ENCODE peak calls at places on chromosome 11, in four cellular contexts. One of them, this sample, is unnamed.

GRCh38 chr11:61707574-61707973 is 27.4 kb downstream of the DAGLA start:
- DNase-seq in cardiac fibroblast: no peak
- DNase-seq in upper lobe of right lung: no peak
- DNase-seq in brain microvascular endothelial cell: no peak
- DNase-seq in this sample: no peak

GRCh38 chr11:122632178-122632824 is 23.2 kb upstream of the UBASH3B start:
- DNase-seq in cardiac fibroblast: no peak
- DNase-seq in upper lobe of right lung: no peak
- DNase-seq in brain microvascular endothelial cell: no peak
- DNase-seq in this sample: no peak

GRCh38 chr11:97703815-97704214 is 1314.0 kb downstream of the JRKL start:
- DNase-seq in cardiac fibroblast: no peak
- DNase-seq in upper lobe of right lung: no peak
- DNase-seq in brain microvascular endothelial cell: no peak
- DNase-seq in this sample: no peak

GRCh38 chr11:111378773-111379499 is at the start of gene POU2AF1:
- DNase-seq in cardiac fibroblast: peak
- DNase-seq in upper lobe of right lung: no peak
- DNase-seq in brain microvascular endothelial cell: no peak
- DNase-seq in this sample: no peak

GRCh38 chr11:2797181-2797711 is 88.3 kb downstream of the CDKN1C start:
- DNase-seq in cardiac fibroblast: no peak
- DNase-seq in upper lobe of right lung: peak
- DNase-seq in brain microvascular endothelial cell: no peak
- DNase-seq in this sample: peak

GRCh38 chr11:77106321-77106720 is 3.7 kb downstream of the OMP start:
- DNase-seq in cardiac fibroblast: no peak
- DNase-seq in upper lobe of right lung: no peak
- DNase-seq in brain microvascular endothelial cell: no peak
- DNase-seq in this sample: no peak

GRCh38 chr11:17352925-17353227 is 1.3 kb downstream of the NCR3LG1 start:
- DNase-seq in cardiac fibroblast: peak
- DNase-seq in upper lobe of right lung: peak
- DNase-seq in brain microvascular endothelial cell: no peak
- DNase-seq in this sample: peak

GRCh38 chr11:106466441-106467190 is 389.2 kb downstream of the AASDHPPT start:
- DNase-seq in cardiac fibroblast: peak
- DNase-seq in upper lobe of right lung: no peak
- DNase-seq in brain microvascular endothelial cell: peak
- DNase-seq in this sample: no peak

GRCh38 chr11:101880208-101880607 is 34.6 kb upstream of the CEP126 start:
- DNase-seq in cardiac fibroblast: peak
- DNase-seq in upper lobe of right lung: no peak
- DNase-seq in brain microvascular endothelial cell: peak
- DNase-seq in this sample: no peak

GRCh38 chr11:78961938-78962701 is 387.5 kb upstream of the NARS2 start:
- DNase-seq in cardiac fibroblast: peak
- DNase-seq in upper lobe of right lung: no peak
- DNase-seq in brain microvascular endothelial cell: peak
- DNase-seq in this sample: no peak

GRCh38 chr11:121328213-121328966 is 35.8 kb downstream of the SC5D start:
- DNase-seq in cardiac fibroblast: no peak
- DNase-seq in upper lobe of right lung: no peak
- DNase-seq in brain microvascular endothelial cell: no peak
- DNase-seq in this sample: no peak

GRCh38 chr11:121321614-121322243 is 29.2 kb downstream of the SC5D start:
- DNase-seq in cardiac fibroblast: peak
- DNase-seq in upper lobe of right lung: no peak
- DNase-seq in brain microvascular endothelial cell: no peak
- DNase-seq in this sample: no peak

GRCh38 chr11:121326230-121326629 is 33.7 kb downstream of the SC5D start:
- DNase-seq in cardiac fibroblast: no peak
- DNase-seq in upper lobe of right lung: no peak
- DNase-seq in brain microvascular endothelial cell: no peak
- DNase-seq in this sample: no peak

GRCh38 chr11:121318848-121319834 is 26.6 kb downstream of the SC5D start:
- DNase-seq in cardiac fibroblast: peak
- DNase-seq in upper lobe of right lung: no peak
- DNase-seq in brain microvascular endothelial cell: peak
- DNase-seq in this sample: no peak

GRCh38 chr11:121323208-121323607 is 30.6 kb downstream of the SC5D start:
- DNase-seq in cardiac fibroblast: no peak
- DNase-seq in upper lobe of right lung: no peak
- DNase-seq in brain microvascular endothelial cell: no peak
- DNase-seq in this sample: no peak
- TF ChIP-seq CTCF in cardiac fibroblast: no peak
- TF ChIP-seq CTCF in upper lobe of right lung: no peak
- TF ChIP-seq CTCF in brain microvascular endothelial cell: peak
- TF ChIP-seq CTCF in this sample: no peak

GRCh38 chr11:74443071-74443864 is 24.1 kb downstream of the KCNE3 start:
- DNase-seq in cardiac fibroblast: peak
- DNase-seq in upper lobe of right lung: no peak
- DNase-seq in brain microvascular endothelial cell: peak
- DNase-seq in this sample: no peak
- TF ChIP-seq CTCF in cardiac fibroblast: peak
- TF ChIP-seq CTCF in upper lobe of right lung: no peak
- TF ChIP-seq CTCF in brain microvascular endothelial cell: peak
- TF ChIP-seq CTCF in this sample: no peak

DNA sequence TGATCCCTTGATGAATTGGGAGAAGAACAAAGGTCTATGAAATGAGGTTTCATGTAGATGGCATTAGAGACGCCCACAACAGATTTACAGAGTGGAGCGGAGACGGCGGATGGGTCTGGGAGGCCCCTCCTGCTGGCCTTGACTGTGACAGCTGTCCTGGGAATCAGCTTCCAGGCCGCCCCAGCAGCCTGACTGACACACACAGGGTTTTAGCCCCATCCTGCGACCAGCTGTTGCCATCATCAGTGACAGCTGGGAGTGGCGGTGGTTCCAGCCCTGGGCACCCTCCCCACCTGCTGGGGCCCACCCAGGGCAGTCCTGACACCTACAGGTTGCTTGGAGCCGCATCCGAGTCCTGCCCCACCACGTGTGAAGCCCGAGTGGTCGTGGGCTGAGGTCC is 64.0 kb upstream of the PPP6R3 start:
- DNase-seq in cardiac fibroblast: no peak
- DNase-seq in upper lobe of right lung: no peak
- DNase-seq in brain microvascular endothelial cell: no peak
- DNase-seq in this sample: no peak
- TF ChIP-seq CTCF in cardiac fibroblast: no peak
- TF ChIP-seq CTCF in upper lobe of right lung: no peak
- TF ChIP-seq CTCF in brain microvascular endothelial cell: no peak
- TF ChIP-seq CTCF in this sample: no peak

GRCh38 chr11:11037162-11037732 is 179.4 kb upstream of the ZBED5 start:
- DNase-seq in cardiac fibroblast: no peak
- DNase-seq in upper lobe of right lung: no peak
- DNase-seq in brain microvascular endothelial cell: no peak
- DNase-seq in this sample: no peak
- TF ChIP-seq CTCF in cardiac fibroblast: no peak
- TF ChIP-seq CTCF in upper lobe of right lung: peak
- TF ChIP-seq CTCF in brain microvascular endothelial cell: no peak
- TF ChIP-seq CTCF in this sample: no peak

GRCh38 chr11:69534166-69534530 is 52.7 kb downstream of the LINC01488 start:
- DNase-seq in cardiac fibroblast: no peak
- DNase-seq in upper lobe of right lung: peak
- DNase-seq in brain microvascular endothelial cell: no peak
- DNase-seq in this sample: no peak

GRCh38 chr11:69531071-69531716 is 49.7 kb downstream of the LINC01488 start:
- DNase-seq in cardiac fibroblast: no peak
- DNase-seq in upper lobe of right lung: peak
- DNase-seq in brain microvascular endothelial cell: no peak
- DNase-seq in this sample: no peak

GRCh38 chr11:69535928-69536327 is 54.5 kb downstream of the LINC01488 start:
- DNase-seq in cardiac fibroblast: no peak
- DNase-seq in upper lobe of right lung: peak
- DNase-seq in brain microvascular endothelial cell: no peak
- DNase-seq in this sample: no peak

GRCh38 chr11:69531717-69532088 is 50.2 kb downstream of the LINC01488 start:
- DNase-seq in cardiac fibroblast: no peak
- DNase-seq in upper lobe of right lung: peak
- DNase-seq in brain microvascular endothelial cell: no peak
- DNase-seq in this sample: no peak

DNA sequence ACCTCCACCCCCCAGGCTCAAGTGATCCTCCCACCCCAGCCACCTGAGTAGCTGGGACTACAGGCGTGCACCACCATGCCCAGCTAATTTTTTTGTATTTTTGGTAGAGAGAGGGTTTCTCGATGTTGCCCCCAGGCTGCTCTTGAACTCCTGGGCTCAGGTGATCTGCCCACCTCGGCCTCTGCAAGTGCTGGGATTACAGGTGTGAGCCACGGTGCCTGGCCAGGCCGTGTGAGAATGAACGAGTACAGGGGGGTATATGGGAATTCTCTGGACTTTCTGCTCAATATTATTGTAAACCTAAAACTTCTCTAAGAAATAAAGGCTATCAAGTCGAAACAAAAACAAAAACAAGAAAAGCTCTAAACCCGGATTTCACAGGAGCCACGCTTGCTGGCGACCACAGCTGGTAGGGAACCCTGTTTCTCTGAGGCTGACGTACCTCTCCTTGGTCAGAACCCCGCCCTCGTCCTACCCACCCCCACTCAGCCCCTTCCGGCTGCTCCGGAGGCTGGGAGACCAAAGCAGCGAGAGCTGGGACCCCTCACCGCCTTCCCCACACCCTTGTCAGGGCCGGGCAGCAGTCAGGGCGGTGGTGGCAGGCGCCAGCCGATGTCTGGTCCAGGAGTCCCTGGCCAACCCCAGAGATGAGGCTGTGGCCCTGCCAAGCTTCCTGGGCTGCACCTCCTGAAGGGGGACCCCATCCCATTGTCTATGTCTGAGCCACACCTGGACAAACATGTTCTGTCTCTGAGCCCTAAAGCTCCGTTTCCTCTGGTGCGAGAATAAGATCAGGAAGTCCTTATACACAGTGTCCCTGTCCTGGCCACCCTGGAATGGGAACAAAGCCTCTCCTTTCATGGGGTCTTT is 52.1 kb downstream of the LINC01488 start:
- DNase-seq in cardiac fibroblast: no peak
- DNase-seq in upper lobe of right lung: peak
- DNase-seq in brain microvascular endothelial cell: no peak
- DNase-seq in this sample: peak
- TF ChIP-seq CTCF in cardiac fibroblast: no peak
- TF ChIP-seq CTCF in upper lobe of right lung: no peak
- TF ChIP-seq CTCF in brain microvascular endothelial cell: no peak
- TF ChIP-seq CTCF in this sample: no peak

GRCh38 chr11:46367916-46368267 is 13.6 kb upstream of the MDK start:
- DNase-seq in cardiac fibroblast: no peak
- DNase-seq in upper lobe of right lung: no peak
- DNase-seq in brain microvascular endothelial cell: no peak
- DNase-seq in this sample: no peak
- TF ChIP-seq CTCF in cardiac fibroblast: no peak
- TF ChIP-seq CTCF in upper lobe of right lung: no peak
- TF ChIP-seq CTCF in brain microvascular endothelial cell: no peak
- TF ChIP-seq CTCF in this sample: no peak

This sample was measured in ascending aorta.